ENCODE peak calls at places on chromosomes 6 and 20, in six cellular contexts. V is H9, L is H1, U is IMR-90, Q is mesenchymal stem cell, E is trophoblast cell. K is an unnamed sample.

GRCh38 chr20:41900292-41900691 is 282.1 kb upstream of the CHD6 start:
- DNase-seq in V (no peak), L (no peak), U (no peak), Q (no peak), E (no peak), K (no peak)

GRCh38 chr20:38671701-38672292 is 52.5 kb upstream of the SLC32A1 start:
- DNase-seq in V (no peak), L (no peak), U (no peak), Q (no peak), E (no peak), K (no peak)

GRCh38 chr6:147911686-147912085 is 403.2 kb downstream of the SAMD5 start:
- DNase-seq in V (no peak), L (no peak), U (no peak), Q (no peak), E (no peak), K (no peak)

GRCh38 chr6:165969184-165969583 is 198.5 kb downstream of the TBXT start:
- DNase-seq in V (no peak), L (no peak), U (no peak), Q (no peak), E (no peak), K (no peak)

GRCh38 chr20:62595491-62595890 is 46.8 kb upstream of the SLCO4A1 start:
- DNase-seq in V (no peak), L (no peak), U (peak), Q (no peak), E (peak), K (no peak)

GRCh38 chr20:25247666-25248500 is at the start of gene PYGB:
- DNase-seq in V (peak), L (peak), U (peak), Q (peak), E (peak), K (peak)

GRCh38 chr20:6468751-6469150 is 298.7 kb upstream of the BMP2 start:
- DNase-seq in V (no peak), L (no peak), U (peak), Q (peak), E (no peak), K (no peak)

GRCh38 chr6:134250776-134251175 is 67.1 kb downstream of the SGK1 start:
- DNase-seq in V (no peak), L (no peak), U (no peak), Q (no peak), E (no peak), K (no peak)

GRCh38 chr20:23585808-23586734 is 17.8 kb upstream of the CST9L start:
- DNase-seq in V (no peak), L (no peak), U (no peak), Q (no peak), E (no peak), K (no peak)

GRCh38 chr6:119317007-119317406 is 32.6 kb downstream of the MAN1A1 start:
- DNase-seq in V (no peak), L (no peak), U (no peak), Q (no peak), E (no peak), K (no peak)

GRCh38 chr20:32945710-32946221 is 58.5 kb downstream of the SUN5 start:
- DNase-seq in V (no peak), L (no peak), U (peak), Q (peak), E (peak), K (peak)

GRCh38 chr20:36465109-36466080 is 75.9 kb upstream of the MYL9 start:
- DNase-seq in V (peak), L (no peak), U (peak), Q (peak), E (peak), K (no peak)
- H3K18ac ChIP-seq in V (no peak), L (peak), U (no peak), Q (no peak), E (peak), K (no peak)

GRCh38 chr6:89281779-89282246 is 33.3 kb downstream of the GABRR2 start:
- DNase-seq in V (peak), L (peak), U (peak), Q (peak), E (peak), K (peak)

GRCh38 chr6:89282749-89283148 is 32.4 kb downstream of the GABRR2 start:
- DNase-seq in V (no peak), L (no peak), U (no peak), Q (no peak), E (no peak), K (no peak)

GRCh38 chr6:89284963-89285735 is 29.9 kb downstream of the GABRR2 start:
- DNase-seq in V (no peak), L (no peak), U (no peak), Q (no peak), E (no peak), K (no peak)

GRCh38 chr6:89286516-89286915 is 28.6 kb downstream of the GABRR2 start:
- DNase-seq in V (no peak), L (no peak), U (no peak), Q (no peak), E (no peak), K (no peak)

GRCh38 chr6:89284081-89284480 is 31.0 kb downstream of the GABRR2 start:
- DNase-seq in V (no peak), L (no peak), U (no peak), Q (no peak), E (no peak), K (no peak)
- H3K14ac ChIP-seq in V (no peak), L (no peak), U (no peak), Q (no peak), E (no peak), K (no peak)

DNA sequence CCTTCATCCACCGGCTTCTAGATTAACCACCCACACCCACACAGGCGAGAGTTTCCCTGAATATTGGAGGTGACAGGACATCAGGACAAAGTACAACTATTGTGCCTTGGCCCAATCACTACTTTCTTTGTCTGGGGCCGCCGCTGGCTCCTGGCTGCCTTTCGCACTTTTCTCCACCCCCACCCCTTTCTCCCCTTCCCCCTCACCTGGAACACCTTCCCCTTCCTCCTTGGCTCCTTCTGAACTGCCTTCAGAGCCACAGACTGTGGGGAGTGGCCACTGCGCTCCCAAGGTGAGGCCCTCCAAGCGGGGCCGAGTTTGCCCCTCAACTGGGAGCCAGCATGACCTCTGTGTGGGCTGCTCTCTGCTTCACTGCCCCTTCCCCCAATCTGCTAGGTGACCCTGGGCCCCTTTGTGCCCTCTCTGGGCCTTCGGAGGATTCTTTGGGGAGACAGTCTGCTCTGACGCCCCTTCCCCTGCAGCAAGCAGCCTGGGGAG is 3.0 kb upstream of the VEGFA start:
- DNase-seq in V (no peak), L (no peak), U (no peak), Q (no peak), E (no peak), K (no peak)
- H3K18ac ChIP-seq in V (no peak), L (peak), U (no peak), Q (no peak), E (no peak), K (peak)

GRCh38 chr20:54510546-54511129 is 35.2 kb downstream of the DOK5 start:
- DNase-seq in V (peak), L (no peak), U (no peak), Q (no peak), E (no peak), K (no peak)
- H3K14ac ChIP-seq in V (no peak), L (no peak), U (no peak), Q (no peak), E (no peak), K (no peak)

DNA sequence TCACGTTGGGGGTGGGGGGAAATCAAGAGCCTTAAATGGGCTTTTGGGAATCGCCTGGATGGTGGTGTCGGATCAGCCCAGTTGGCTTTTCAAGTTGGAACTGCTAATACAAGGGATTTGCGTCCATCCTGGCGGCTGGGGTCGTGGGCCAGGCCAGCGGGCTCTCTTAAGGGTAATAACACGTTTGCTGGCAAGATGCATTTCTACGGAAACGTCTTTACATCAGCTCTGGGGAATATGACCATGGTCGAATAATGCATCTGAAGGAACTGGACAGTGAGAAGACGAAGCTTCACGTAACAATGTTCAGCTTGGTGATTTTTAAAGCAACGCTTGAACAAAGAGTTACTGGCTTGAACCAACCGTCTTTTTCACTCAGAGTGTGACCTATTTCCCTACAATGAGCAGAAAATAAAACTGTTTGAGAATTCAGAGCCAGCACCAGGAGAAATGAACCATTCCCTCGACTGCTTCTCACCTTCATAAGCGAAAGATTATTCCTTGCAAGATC is 1.6 kb upstream of the MARCKS start:
- DNase-seq in V (no peak), L (no peak), U (peak), Q (peak), E (peak), K (no peak)
- H3K18ac ChIP-seq in V (peak), L (peak), U (peak), Q (peak), E (no peak), K (peak)

GRCh38 chr20:63653974-63654680 is 903 bp upstream of the STMN3 start:
- DNase-seq in V (no peak), L (no peak), U (no peak), Q (no peak), E (no peak), K (no peak)
- H3K14ac ChIP-seq in V (peak), L (peak), U (no peak), Q (peak), E (no peak), K (no peak)